ENCODE peak calls at places on chromosomes 7 and 10, in seven cellular contexts. F is transverse colon; D is CD8-positive, alpha-beta T cell; I is mesendoderm; Y is trophoblast cell; W is body of pancreas; H is spleen. T is an unnamed sample.
A peak's percentile ranks its signal among the peaks of the same experiment; 100 is the strongest.

GRCh38 chr7:123751816-123752215 is 3.0 kb upstream of the WASL start:
- DNase-seq in Y (no peak), D (no peak), F (no peak), I (no peak), W (no peak), H (no peak), T (no peak)

GRCh38 chr7:51138121-51139085 is 178.2 kb downstream of the COBL start:
- DNase-seq in D (no peak), H (no peak), I (no peak), F (no peak), W (no peak), Y (peak; percentile 50), T (no peak)

GRCh38 chr10:55460008-55460407 is 659.0 kb upstream of the PCDH15 start:
- DNase-seq in Y (no peak), D (no peak), I (no peak), F (no peak), W (no peak), H (no peak), T (no peak)

GRCh38 chr10:24277771-24278518 is 69.0 kb downstream of the KIAA1217 start:
- DNase-seq in H (no peak), I (no peak), Y (no peak), W (no peak), D (no peak), F (no peak), T (no peak)

GRCh38 chr7:106065560-106066500 is 46.3 kb downstream of the SYPL1 start:
- DNase-seq in F (peak; percentile 61), H (no peak), Y (peak; percentile 55), W (peak; percentile 26), I (no peak), D (no peak), T (no peak)

GRCh38 chr7:151271699-151272355 is 23.3 kb upstream of the SMARCD3 start:
- DNase-seq in I (peak; percentile 17), F (peak; percentile 52), D (no peak), H (no peak), W (peak; percentile 63), Y (peak; percentile 68), T (no peak)

GRCh38 chr7:74453321-74454011 is at the start of gene GTF2IRD1:
- DNase-seq in W (peak; percentile 77), F (peak; percentile 78), Y (peak; percentile 49), D (peak; percentile 27), H (no peak), I (peak; percentile 84), T (peak; percentile 19)

GRCh38 chr10:102657984-102658724 is 13.9 kb downstream of the TRIM8 start:
- DNase-seq in I (no peak), D (no peak), F (peak; percentile 70), W (peak; percentile 90), Y (no peak), H (peak; percentile 76), T (no peak)

GRCh38 chr7:47473499-47474210 is 108.3 kb downstream of the TNS3 start:
- DNase-seq in F (no peak), Y (peak; percentile 49), I (no peak), W (no peak), H (no peak), D (no peak), T (no peak)

GRCh38 chr7:157547102-157547501 is 210.3 kb downstream of the DNAJB6 start:
- DNase-seq in F (no peak), W (no peak), D (no peak), Y (no peak), H (peak; percentile 31), I (no peak), T (no peak)

GRCh38 chr10:100510533-100511308 is 8.9 kb downstream of the SEC31B start:
- DNase-seq in H (no peak), Y (peak; percentile 54), W (peak; percentile 71), F (no peak), I (no peak), D (peak; percentile 37), T (peak; percentile 48)

GRCh38 chr7:78226059-78226658 is 427.6 kb downstream of the PHTF2 start:
- DNase-seq in Y (peak; percentile 45), H (no peak), I (peak; percentile 70), F (peak; percentile 51), W (peak; percentile 51), D (no peak), T (no peak)

GRCh38 chr7:132485600-132486594 is 90.4 kb downstream of the PLXNA4 start:
- DNase-seq in W (peak; percentile 35), F (no peak), D (peak; percentile 29), H (no peak), Y (no peak), I (no peak), T (peak; percentile 82)

GRCh38 chr10:63628526-63629362 is 107.5 kb downstream of the REEP3 start:
- DNase-seq in W (peak; percentile 67), F (peak; percentile 68), D (no peak), Y (peak; percentile 19), H (no peak), I (peak; percentile 54), T (peak; percentile 24)

GRCh38 chr10:13001041-13001886 is at the start of gene CCDC3:
- DNase-seq in Y (no peak), D (no peak), F (no peak), H (no peak), I (peak; percentile 45), W (peak; percentile 37), T (no peak)

GRCh38 chr7:6286486-6286885 is 14.1 kb upstream of the CYTH3 start:
- DNase-seq in Y (peak; percentile 48), F (no peak), W (no peak), H (peak; percentile 9), D (no peak), I (no peak), T (no peak)

GRCh38 chr10:89283988-89284475 is 17.8 kb upstream of the IFIT2 start:
- DNase-seq in F (peak; percentile 28), D (no peak), W (peak; percentile 47), Y (peak; percentile 51), H (no peak), I (peak; percentile 85), T (no peak)

GRCh38 chr10:67046507-67046906 is 120.7 kb downstream of the LRRTM3 start:
- DNase-seq in H (no peak), W (no peak), Y (no peak), I (no peak), D (no peak), F (no peak), T (no peak)

GRCh38 chr7:47819054-47819920 is 129.0 kb downstream of the PKD1L1 start:
- DNase-seq in H (no peak), W (peak; percentile 80), F (peak; percentile 71), D (no peak), I (peak; percentile 53), Y (peak; percentile 92), T (peak; percentile 24)

GRCh38 chr7:68800316-68800715 is 798.0 kb upstream of the AUTS2 start:
- DNase-seq in I (no peak), D (no peak), Y (no peak), H (peak; percentile 19), W (no peak), F (no peak), T (no peak)

GRCh38 chr10:112716076-112716475 is 234.0 kb upstream of the TCF7L2 start:
- DNase-seq in F (no peak), I (no peak), Y (peak; percentile 90), D (no peak), W (no peak), H (no peak), T (no peak)

DNA sequence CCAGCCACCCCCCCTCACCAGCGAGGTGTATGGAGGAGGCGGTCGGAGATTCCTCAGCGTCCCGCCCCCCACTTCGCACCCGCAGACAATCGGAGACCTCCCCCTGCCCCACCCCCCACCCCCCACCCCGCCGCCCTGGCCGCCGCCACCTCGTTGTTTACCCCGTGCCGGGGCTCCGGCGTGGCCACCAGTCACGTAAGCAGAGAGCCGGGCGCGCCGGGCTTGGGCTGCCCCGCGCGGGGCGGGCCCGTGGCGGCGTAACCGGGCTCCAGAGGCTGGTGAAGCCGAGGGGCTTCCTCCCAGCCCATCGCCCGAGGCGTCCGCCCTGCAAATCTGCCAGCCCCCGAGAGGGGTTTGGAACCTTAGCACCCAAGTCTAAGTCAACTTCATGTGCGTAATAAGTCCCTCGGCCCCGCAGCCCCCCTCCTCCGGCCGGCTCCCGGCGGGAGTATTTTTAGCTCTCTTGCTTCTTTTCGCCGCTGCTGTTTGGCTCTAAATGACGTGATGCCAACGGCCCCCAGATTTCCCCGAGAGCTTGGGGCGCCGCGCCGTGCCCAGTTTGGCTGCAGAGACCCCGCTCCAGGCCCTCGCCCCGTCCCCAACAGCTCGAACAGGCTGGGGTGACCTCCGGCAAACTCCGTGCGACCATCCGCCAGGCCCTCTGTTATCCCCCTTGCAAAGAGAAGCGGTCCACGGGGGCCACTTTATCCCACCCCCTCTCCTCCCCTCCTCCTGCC is 2.7 kb downstream of the MXI1 start:
- DNase-seq in Y (peak; percentile 60), W (peak; percentile 70), D (peak; percentile 51), I (peak; percentile 49), F (peak; percentile 64), H (peak; percentile 91), T (no peak)
- H3K27ac ChIP-seq in Y (no peak overlapping the region), W (peak overlapping the region; percentile 96), D (peak overlapping the region; percentile 90), I (no peak overlapping the region), F (peak overlapping the region; percentile 95), H (peak overlapping the region; percentile 92), T (peak overlapping the region; percentile 93)

DNA sequence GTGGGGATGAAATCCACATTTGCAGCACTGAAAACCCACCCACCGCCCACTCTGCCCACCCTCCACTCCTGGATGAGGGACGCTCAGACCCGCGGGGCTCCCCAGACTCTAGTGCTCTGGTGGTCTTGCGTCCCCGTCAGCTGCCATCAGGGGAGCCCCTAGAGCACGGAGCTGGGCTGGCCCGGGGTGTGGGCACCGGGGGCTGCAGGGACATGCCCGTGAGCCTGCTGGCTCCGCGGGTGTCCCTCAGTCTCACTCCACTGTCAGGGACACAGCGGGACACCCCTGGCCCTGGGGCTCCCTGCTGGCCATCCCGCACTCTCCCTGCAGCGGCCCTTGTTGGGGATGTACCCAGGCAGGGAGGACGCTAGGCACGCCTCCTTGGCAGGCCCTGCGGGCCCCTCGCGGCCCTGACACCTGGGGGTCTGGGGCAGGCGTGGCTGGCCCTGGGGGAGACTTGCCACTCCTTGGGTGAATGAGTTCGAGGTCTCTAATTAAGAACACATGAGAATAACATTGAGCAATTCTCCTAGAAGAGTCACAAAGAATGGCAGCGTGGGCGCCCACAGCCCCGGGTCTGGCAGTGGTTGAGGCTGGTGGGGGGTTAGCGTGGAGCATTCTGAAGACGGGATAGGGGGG is 64.2 kb downstream of the CFAP46 start:
- DNase-seq in H (peak; percentile 57), F (no peak), D (no peak), I (no peak), Y (no peak), W (no peak), T (no peak)
- H3K27me3 ChIP-seq in H (peaks cover 10% of the 10 kb centered on the region), F (peaks cover 44% of the 10 kb centered on the region), D (no peaks in the 10 kb centered on the region), I (no peaks in the 10 kb centered on the region), Y (no peaks in the 10 kb centered on the region), W (no peaks in the 10 kb centered on the region), T (no peaks in the 10 kb centered on the region)

GRCh38 chr10:72251635-72252034 is 22.1 kb upstream of the DDIT4 start:
- DNase-seq in W (no peak), Y (no peak), F (no peak), I (no peak), H (no peak), D (no peak), T (no peak)
- H3K4me1 ChIP-seq in W (peaks cover 88% of the 10 kb centered on the region), Y (peaks cover 19% of the 10 kb centered on the region), F (peaks cover 72% of the 10 kb centered on the region), I (peaks cover 8% of the 10 kb centered on the region), H (peaks cover 100% of the 10 kb centered on the region), D (peaks cover 89% of the 10 kb centered on the region), T (peaks cover 92% of the 10 kb centered on the region)

GRCh38 chr10:116944911-116945310 is 60.1 kb downstream of the SHTN1 start:
- DNase-seq in Y (peak; percentile 87), I (no peak), W (no peak), D (no peak), H (no peak), F (no peak), T (no peak)

GRCh38 chr10:116948530-116948870 is 56.5 kb downstream of the SHTN1 start:
- DNase-seq in H (no peak), I (no peak), W (no peak), F (no peak), D (no peak), Y (no peak), T (no peak)

GRCh38 chr10:116952729-116953128 is 52.3 kb downstream of the SHTN1 start:
- DNase-seq in H (no peak), I (no peak), D (no peak), W (no peak), F (no peak), Y (no peak), T (no peak)

GRCh38 chr10:116947838-116948529 is 57.0 kb downstream of the SHTN1 start:
- DNase-seq in W (no peak), H (no peak), I (peak; percentile 81), Y (peak; percentile 51), F (no peak), D (no peak), T (no peak)
- H3K27ac ChIP-seq in W (no peak overlapping the region), H (peak overlapping the region; percentile 53), I (no peak overlapping the region), Y (peak overlapping the region; percentile 73), F (peak overlapping the region; percentile 38), D (no peak overlapping the region), T (no peak overlapping the region)

T was measured in CD8-positive, alpha-beta memory T cell.